ENCODE peak calls at places on chromosomes 6 and 20, in five cellular contexts. Z is BJ, Y is heart left ventricle, K is cardiac muscle cell, M is mucosa of descending colon. O is an unnamed sample.

GRCh38 chr6:51529240-51529639 is 558.2 kb downstream of the PKHD1 start:
- DNase-seq in Y (no peak), M (no peak), K (no peak), Z (no peak), O (no peak)

GRCh38 chr6:25296217-25296905 is 17.2 kb downstream of the CARMIL1 start:
- DNase-seq in Z (no peak), K (peak), M (no peak), Y (no peak), O (no peak)

GRCh38 chr20:8152183-8152582 is 20.1 kb downstream of the PLCB1 start:
- DNase-seq in M (no peak), Z (no peak), Y (no peak), K (peak), O (no peak)

GRCh38 chr6:119186490-119186889 is 108.0 kb upstream of the FAM184A start:
- DNase-seq in Z (no peak), K (no peak), M (no peak), Y (no peak), O (no peak)

GRCh38 chr6:17278289-17279061 is 2.7 kb upstream of the RBM24 start:
- DNase-seq in K (peak), Z (peak), M (no peak), Y (no peak), O (no peak)

GRCh38 chr6:37018152-37019064 is 13.0 kb downstream of the FGD2 start:
- DNase-seq in Z (peak), M (peak), Y (peak), K (peak), O (peak)

GRCh38 chr20:49508435-49509199 is 26.1 kb upstream of the KCNB1 start:
- DNase-seq in Z (no peak), K (peak), M (no peak), Y (no peak), O (no peak)

GRCh38 chr6:144886682-144887081 is 601.5 kb downstream of the UTRN start:
- DNase-seq in Z (no peak), M (no peak), K (no peak), Y (no peak), O (no peak)

GRCh38 chr20:45359406-45360148 is 3.4 kb upstream of the SYS1 start:
- DNase-seq in M (no peak), Z (no peak), K (peak), Y (no peak), O (no peak)

GRCh38 chr6:87182940-87183339 is 27.6 kb downstream of the ZNF292 start:
- DNase-seq in K (no peak), M (no peak), Z (no peak), Y (no peak), O (no peak)

GRCh38 chr20:46303176-46303956 is 4.9 kb downstream of the CDH22 start:
- DNase-seq in K (no peak), M (no peak), Z (no peak), Y (no peak), O (no peak)

GRCh38 chr6:155541976-155542375 is 86.3 kb upstream of the NOX3 start:
- DNase-seq in Z (no peak), K (no peak), Y (no peak), M (no peak), O (no peak)

GRCh38 chr6:144311361-144311760 is 26.2 kb downstream of the UTRN start:
- DNase-seq in Z (no peak), K (no peak), Y (no peak), M (no peak), O (no peak)

GRCh38 chr6:144151010-144151727 is 852 bp downstream of the STX11 start:
- DNase-seq in Z (no peak), K (no peak), Y (no peak), M (no peak), O (no peak)

GRCh38 chr20:24097051-24097450 is 108.5 kb upstream of the GGTLC1 start:
- DNase-seq in Z (no peak), Y (no peak), M (no peak), K (peak), O (no peak)

GRCh38 chr6:83536034-83536646 is 23.8 kb downstream of the PRSS35 start:
- DNase-seq in K (peak), Z (no peak), Y (no peak), M (no peak), O (peak)

GRCh38 chr20:60365882-60366281 is 407.7 kb downstream of the CDH26 start:
- DNase-seq in M (no peak), Z (no peak), K (no peak), Y (no peak), O (no peak)

GRCh38 chr6:7129784-7130569 is 22.2 kb downstream of the RREB1 start:
- DNase-seq in Z (no peak), M (no peak), Y (no peak), K (peak), O (peak)

GRCh38 chr20:23150304-23151007 is 64.3 kb upstream of the CD93 start:
- DNase-seq in Y (no peak), M (no peak), Z (no peak), K (no peak), O (no peak)

GRCh38 chr20:7137395-7138151 is 370.1 kb downstream of the BMP2 start:
- DNase-seq in Y (no peak), Z (no peak), M (no peak), K (no peak), O (no peak)

GRCh38 chr6:155530219-155530834 is 74.7 kb upstream of the NOX3 start:
- DNase-seq in K (peak), M (no peak), Z (no peak), Y (no peak), O (no peak)

GRCh38 chr6:107154131-107154906 is 39.0 kb upstream of the BEND3 start:
- DNase-seq in Z (no peak), M (peak), K (no peak), Y (no peak), O (peak)

GRCh38 chr6:69732640-69733039 is 64.2 kb downstream of the LMBRD1 start:
- DNase-seq in Y (no peak), M (no peak), K (peak), Z (no peak), O (no peak)

GRCh38 chr6:118939683-118940082 is 4.7 kb upstream of the MCM9 start:
- DNase-seq in M (no peak), Y (peak), K (no peak), Z (no peak), O (no peak)

GRCh38 chr6:25278557-25278913 is 639 bp upstream of the CARMIL1 start:
- DNase-seq in Z (no peak), M (no peak), Y (no peak), K (no peak), O (no peak)

GRCh38 chr6:125251516-125252229 is 50.1 kb downstream of the HDDC2 start:
- DNase-seq in K (no peak), M (no peak), Z (no peak), Y (no peak), O (no peak)

GRCh38 chr20:35866446-35867202 is 87.7 kb downstream of the SCAND1 start:
- DNase-seq in M (no peak), Y (no peak), K (no peak), Z (peak), O (no peak)

GRCh38 chr6:75201901-75202672 is 3.8 kb downstream of the COL12A1 start:
- DNase-seq in M (no peak), Z (no peak), K (peak), Y (peak), O (peak)

GRCh38 chr6:81487489-81487888 is 265.0 kb downstream of the TENT5A start:
- DNase-seq in Z (no peak), K (peak), Y (peak), M (no peak), O (peak)

GRCh38 chr6:157101166-157101565 is 222.2 kb downstream of the TMEM242 start:
- DNase-seq in Z (no peak), Y (no peak), K (no peak), M (no peak), O (no peak)

GRCh38 chr20:59697082-59697481 is 92.7 kb downstream of the PHACTR3 start:
- DNase-seq in M (no peak), Y (no peak), Z (no peak), K (no peak), O (no peak)

GRCh38 chr6:68958327-68958726 is 323.2 kb downstream of the ADGRB3 start:
- DNase-seq in K (peak), M (no peak), Y (no peak), Z (no peak), O (no peak)

GRCh38 chr6:79440590-79440989 is 96.6 kb downstream of the LCA5 start:
- DNase-seq in M (no peak), K (no peak), Y (no peak), Z (no peak), O (no peak)

GRCh38 chr6:47737406-47737805 is 39.0 kb downstream of the ADGRF4 start:
- DNase-seq in M (no peak), K (no peak), Y (peak), Z (no peak), O (no peak)

GRCh38 chr6:120711255-120711654 is 623.0 kb downstream of the TBC1D32 start:
- DNase-seq in M (no peak), Z (no peak), K (no peak), Y (no peak), O (no peak)
- H3K4me3 ChIP-seq in M (no peak), Z (no peak), K (no peak), Y (no peak), O (no peak)

DNA sequence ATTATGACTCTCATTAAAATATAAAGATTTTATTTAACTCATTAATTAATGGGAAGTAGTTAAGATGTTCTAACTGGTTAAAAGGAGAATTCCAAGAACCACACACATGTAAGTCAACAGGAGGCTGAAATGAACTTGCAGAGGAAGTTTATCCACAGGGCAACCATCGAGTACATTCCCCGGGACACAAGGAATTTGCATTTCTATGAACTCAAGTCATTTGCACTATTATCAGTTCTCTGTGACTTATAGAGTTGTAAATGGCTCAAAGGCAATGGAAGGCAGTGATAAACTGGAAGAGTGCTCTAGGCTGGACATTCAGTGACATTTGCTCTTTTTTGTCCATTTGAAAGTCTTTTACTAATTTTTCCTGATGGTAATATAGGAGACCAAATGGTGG is 97.4 kb downstream of the SNX5 start:
- DNase-seq in K (peak), Z (no peak), Y (no peak), M (no peak), O (no peak)
- H3K4me3 ChIP-seq in K (no peak), Z (no peak), Y (no peak), M (no peak), O (no peak)

DNA sequence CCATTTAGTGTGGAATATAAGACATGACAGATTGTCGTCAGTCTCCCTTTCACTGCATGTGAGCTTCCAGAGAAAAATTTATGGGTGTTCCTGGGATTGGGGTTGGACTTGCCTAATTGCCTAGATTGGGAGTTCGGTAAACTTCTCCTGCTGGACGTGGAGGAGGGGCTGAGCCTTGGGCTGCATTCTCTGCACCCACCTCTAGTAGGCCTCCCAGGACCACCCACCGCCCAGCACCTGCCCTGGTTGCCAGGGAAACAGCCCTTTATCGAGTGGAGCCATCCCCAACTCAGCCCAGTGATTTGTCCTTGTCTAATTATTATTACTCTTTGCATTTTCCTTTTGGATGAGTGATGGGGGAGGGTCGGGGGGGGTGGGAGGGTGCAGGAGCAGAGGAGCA is 104.3 kb downstream of the DHX35 start:
- DNase-seq in K (no peak), Y (no peak), Z (no peak), M (no peak), O (no peak)
- H3K4me3 ChIP-seq in K (no peak), Y (no peak), Z (no peak), M (no peak), O (no peak)

GRCh38 chr20:64228086-64228485 is 27.5 kb upstream of the PCMTD2 start:
- DNase-seq in M (no peak), Y (no peak), Z (no peak), K (no peak), O (no peak)
- H3K4me3 ChIP-seq in M (no peak), Y (no peak), Z (no peak), K (no peak), O (no peak)

GRCh38 chr6:89563866-89564265 is 74.7 kb downstream of the LYRM2 start:
- DNase-seq in Y (no peak), Z (no peak), K (no peak), M (no peak), O (no peak)
- H3K4me3 ChIP-seq in Y (no peak), Z (no peak), K (no peak), M (no peak), O (no peak)

DNA sequence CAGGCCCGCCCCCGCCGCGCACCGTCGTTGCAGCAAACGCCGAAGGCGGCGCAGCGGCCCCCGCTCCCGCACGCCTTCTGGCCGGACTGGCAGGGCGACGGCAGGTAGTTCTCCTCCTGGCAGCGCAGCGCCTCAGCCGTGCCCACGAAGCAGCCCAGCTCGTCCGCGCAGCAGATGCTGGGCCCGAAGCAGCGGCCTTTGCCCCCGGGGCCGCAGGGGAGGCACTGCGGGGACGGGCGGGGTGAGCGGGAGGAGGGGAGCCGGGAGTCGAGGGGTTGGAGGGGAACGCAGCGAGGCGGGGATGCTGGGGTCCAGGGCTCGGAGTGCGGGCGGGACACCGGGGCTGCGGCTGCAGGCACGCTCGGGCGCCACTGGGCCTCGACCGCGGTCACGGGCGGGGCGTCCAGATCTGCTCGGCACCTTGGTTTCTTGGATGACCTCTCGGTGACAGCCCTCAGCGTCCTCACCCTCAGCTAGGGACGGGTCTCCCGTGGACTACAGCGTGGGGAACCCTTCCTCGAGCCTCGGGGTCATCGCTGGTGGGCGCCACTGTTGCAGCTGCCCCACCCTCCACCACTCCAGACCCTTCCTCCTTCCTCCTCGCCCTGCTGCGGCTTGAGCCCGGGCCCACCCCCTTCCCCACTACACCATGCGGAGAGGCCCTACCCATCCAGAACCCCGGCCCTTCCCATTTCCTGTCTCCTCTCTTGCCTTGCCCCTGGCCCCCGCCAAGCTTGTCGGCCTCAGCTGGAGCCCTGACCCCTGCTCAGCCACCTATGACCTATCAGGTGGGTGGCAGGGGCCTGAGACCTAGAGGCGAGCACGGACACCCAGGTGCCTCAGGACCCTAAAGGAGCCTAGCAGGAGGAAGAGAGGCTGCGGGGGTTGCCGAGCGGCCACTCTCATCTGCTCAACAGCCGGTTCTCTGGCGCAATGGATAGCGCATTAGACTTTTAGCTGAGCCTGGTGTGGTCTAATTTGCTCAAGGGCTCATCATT is 1.3 kb downstream of the AVP start:
- DNase-seq in Y (no peak), M (peak), K (no peak), Z (no peak), O (no peak)
- H3K4me3 ChIP-seq in Y (peak), M (no peak), K (peak), Z (no peak), O (peak)

DNA sequence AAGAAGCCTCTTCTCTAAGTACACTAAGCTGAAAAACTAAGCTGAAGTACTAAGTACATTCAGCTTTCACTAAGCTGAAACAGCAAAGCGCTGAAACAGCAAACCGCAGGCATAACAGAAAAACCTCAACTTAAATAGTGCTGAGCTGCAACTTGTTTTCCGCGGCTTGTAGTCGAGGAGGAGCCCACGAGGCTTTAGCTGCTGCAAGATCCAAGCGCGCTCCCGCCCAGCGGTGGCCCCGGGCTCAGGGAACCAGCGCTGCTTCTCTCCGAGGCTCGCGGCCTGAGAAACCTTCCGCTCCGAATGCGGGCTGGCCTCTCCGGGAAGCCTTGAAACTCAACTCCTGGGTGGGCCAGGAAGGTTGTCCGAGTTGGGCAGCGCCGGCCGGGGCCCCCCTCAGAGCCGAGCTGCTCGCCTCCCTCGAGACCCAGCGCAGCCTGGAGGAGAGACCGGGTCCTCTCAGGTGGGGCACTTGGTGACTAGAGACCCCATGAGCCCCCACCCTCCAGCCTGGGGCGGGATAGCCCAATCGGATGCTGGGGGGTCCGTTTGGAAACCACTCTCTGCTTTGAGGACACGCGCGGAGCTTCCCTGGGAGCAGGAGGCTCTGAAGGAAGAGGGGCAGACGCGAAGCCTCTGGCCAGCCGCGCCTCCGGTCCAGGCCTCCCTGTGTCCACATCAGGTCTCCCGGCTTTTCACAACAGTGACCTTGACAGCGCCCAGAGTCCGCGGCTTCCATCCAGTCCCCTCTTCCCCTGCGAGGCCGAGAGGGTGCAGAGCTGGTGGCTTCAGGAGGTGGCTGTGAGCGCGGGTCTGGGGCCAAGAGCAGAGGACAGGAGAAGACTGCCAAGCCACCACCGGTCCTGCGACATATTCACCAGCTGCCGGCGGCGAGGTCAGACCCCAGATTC is 38.1 kb upstream of the HLA-E start:
- DNase-seq in K (peak), Y (peak), M (no peak), Z (peak), O (no peak)
- H3K4me3 ChIP-seq in K (no peak), Y (peak), M (no peak), Z (no peak), O (no peak)

O was measured in pancreas.